ENCODE peak calls at places on chromosomes 3 and 15, in ten cellular contexts. P, Z, X, R, S, O, J, E, Q and I are unnamed samples.

GRCh38 chr15:69637818-69638217 is 185.2 kb downstream of the RPLP1 start:
- DNase-seq in E (no peak), J (no peak), R (no peak), O (no peak), P (no peak), Z (no peak), S (no peak), X (no peak), Q (no peak), I (no peak)

GRCh38 chr15:78306176-78306774 is 6.9 kb upstream of the SKIC8 start:
- DNase-seq in P (no peak), S (no peak), Z (no peak), Q (no peak), E (no peak), O (no peak), X (no peak), J (no peak), R (no peak), I (peak)

GRCh38 chr15:79091204-79091867 is 756 bp upstream of the RASGRF1 start:
- DNase-seq in S (peak), P (no peak), O (no peak), R (peak), Z (peak), Q (peak), J (no peak), X (no peak), E (no peak), I (peak)

GRCh38 chr3:100954990-100955389 is 38.2 kb downstream of the ABI3BP start:
- DNase-seq in R (no peak), P (no peak), J (no peak), O (peak), Z (no peak), S (no peak), E (no peak), Q (no peak), X (no peak), I (no peak)

GRCh38 chr3:101667331-101667730 is 9.6 kb downstream of the ZBTB11 start:
- DNase-seq in J (no peak), R (no peak), P (no peak), Q (no peak), E (no peak), X (no peak), S (no peak), Z (no peak), O (no peak), I (no peak)

GRCh38 chr3:59138966-59139365 is 89.1 kb upstream of the CFAP20DC start:
- DNase-seq in Z (no peak), Q (no peak), O (no peak), P (no peak), E (no peak), R (no peak), J (no peak), X (no peak), S (no peak), I (no peak)

GRCh38 chr15:65773386-65774111 is 18.5 kb downstream of the DENND4A start:
- DNase-seq in Q (no peak), S (no peak), Z (no peak), R (no peak), P (no peak), E (no peak), J (no peak), O (no peak), X (no peak), I (no peak)

GRCh38 chr3:12507871-12508281 is 23.6 kb downstream of the TSEN2 start:
- DNase-seq in Q (no peak), E (no peak), S (no peak), R (no peak), O (peak), X (no peak), J (no peak), Z (no peak), P (no peak), I (no peak)

GRCh38 chr3:140455476-140455875 is 222.4 kb upstream of the TRIM42 start:
- DNase-seq in P (no peak), X (no peak), S (no peak), Q (no peak), Z (no peak), O (no peak), J (no peak), R (no peak), E (no peak), I (no peak)

GRCh38 chr15:84859143-84859542 is 25.3 kb upstream of the SLC28A1 start:
- DNase-seq in P (no peak), S (no peak), X (no peak), Q (no peak), E (no peak), Z (no peak), J (no peak), O (no peak), R (no peak), I (no peak)

GRCh38 chr3:10706156-10707088 is 109.6 kb upstream of the SLC6A11 start:
- DNase-seq in O (no peak), Z (no peak), S (peak), J (no peak), P (no peak), E (no peak), Q (no peak), X (no peak), R (no peak), I (peak)

GRCh38 chr3:194344012-194344411 is 7.1 kb downstream of the CPN2 start:
- DNase-seq in E (peak), Z (peak), J (peak), R (peak), P (peak), Q (peak), S (peak), X (peak), O (peak), I (peak)

GRCh38 chr3:76369170-76369569 is 583.8 kb upstream of the ZNF717 start:
- DNase-seq in J (no peak), Q (no peak), O (no peak), E (no peak), R (no peak), S (no peak), Z (no peak), P (no peak), X (no peak), I (no peak)